ENCODE peak calls at places on chromosomes 3 and 15, in ten cellular contexts. J, V, R, Y, O, S, D, F, A and X are unnamed samples.

GRCh38 chr15:25176991-25177954 is 222.5 kb downstream of the SNRPN start:
- DNase-seq in S (no peak), F (peak; percentile 17), R (no peak), O (peak; percentile 48), D (no peak), Y (no peak), J (no peak), A (no peak), V (peak; percentile 20), X (peak; percentile 9)

GRCh38 chr15:47897525-47897924 is 180.2 kb downstream of the SEMA6D start:
- DNase-seq in S (no peak), F (no peak), A (no peak), J (no peak), O (no peak), V (no peak), Y (no peak), D (no peak), R (no peak), X (no peak)

GRCh38 chr3:17491601-17492000 is 250.8 kb downstream of the TBC1D5 start:
- DNase-seq in A (no peak), S (no peak), Y (no peak), R (no peak), V (no peak), D (peak; percentile 13), J (no peak), F (no peak), O (no peak), X (no peak)

GRCh38 chr3:179233043-179233442 is 17.9 kb downstream of the KCNMB3 start:
- DNase-seq in V (no peak), R (no peak), J (no peak), A (no peak), D (no peak), Y (no peak), S (no peak), O (no peak), F (no peak), X (no peak)

GRCh38 chr3:193240436-193240849 is 579 bp upstream of the PLAAT1 start:
- DNase-seq in V (no peak), A (no peak), D (no peak), J (no peak), S (no peak), F (no peak), R (no peak), Y (no peak), O (no peak), X (no peak)

GRCh38 chr15:36688310-36689102 is 109.1 kb downstream of the CDIN1 start:
- DNase-seq in S (no peak), V (no peak), R (no peak), J (no peak), D (no peak), A (no peak), O (no peak), F (no peak), Y (no peak), X (no peak)

GRCh38 chr3:38004415-38005075 is 14.0 kb downstream of the VILL start:
- DNase-seq in O (peak; percentile 78), J (no peak), F (peak; percentile 91), D (peak; percentile 54), A (no peak), Y (no peak), V (peak; percentile 85), S (peak; percentile 31), R (peak; percentile 48), X (no peak)

GRCh38 chr15:70783041-70783440 is 19.7 kb upstream of the UACA start:
- DNase-seq in S (no peak), V (no peak), F (no peak), R (no peak), D (no peak), Y (no peak), A (no peak), J (no peak), O (no peak), X (no peak)

GRCh38 chr3:76943058-76943457 is 96.8 kb upstream of the ROBO2 start:
- DNase-seq in F (no peak), R (no peak), O (no peak), A (no peak), D (no peak), V (no peak), J (no peak), Y (no peak), S (no peak), X (no peak)

GRCh38 chr3:164940737-164941136 is 137.6 kb downstream of the SI start:
- DNase-seq in R (no peak), V (no peak), D (no peak), Y (no peak), A (no peak), S (no peak), J (no peak), O (no peak), F (no peak), X (no peak)

GRCh38 chr15:40793216-40793989 is 13.5 kb upstream of the ZFYVE19 start:
- DNase-seq in Y (no peak), O (no peak), D (peak; percentile 92), R (no peak), V (peak; percentile 86), F (peak; percentile 86), S (no peak), J (peak; percentile 83), A (no peak), X (no peak)

GRCh38 chr15:49815937-49816336 is 195.1 kb downstream of the DTWD1 start:
- DNase-seq in J (no peak), S (no peak), V (no peak), D (no peak), A (no peak), R (no peak), O (no peak), F (no peak), Y (no peak), X (no peak)

GRCh38 chr3:58021962-58022361 is 13.7 kb downstream of the FLNB start:
- DNase-seq in Y (no peak), D (no peak), F (no peak), S (no peak), O (no peak), A (no peak), R (no peak), V (no peak), J (no peak), X (no peak)

GRCh38 chr15:73989001-73989798 is 2.9 kb downstream of the STOML1 start:
- DNase-seq in A (no peak), J (no peak), F (no peak), Y (no peak), S (no peak), V (no peak), D (peak; percentile 18), R (no peak), O (peak; percentile 11), X (no peak)

GRCh38 chr15:45868109-45868691 is 233.4 kb downstream of the SQOR start:
- DNase-seq in S (no peak), R (no peak), D (no peak), A (no peak), J (no peak), O (no peak), Y (no peak), F (no peak), V (no peak), X (no peak)

GRCh38 chr3:31343075-31343474 is 189.7 kb upstream of the STT3B start:
- DNase-seq in O (no peak), J (no peak), A (no peak), Y (no peak), D (no peak), V (no peak), F (no peak), S (no peak), R (no peak), X (no peak)

GRCh38 chr3:136277634-136278033 is 27.5 kb downstream of the PCCB start:
- DNase-seq in Y (no peak), O (no peak), V (no peak), A (no peak), R (no peak), F (no peak), J (no peak), D (no peak), S (no peak), X (no peak)

DNA sequence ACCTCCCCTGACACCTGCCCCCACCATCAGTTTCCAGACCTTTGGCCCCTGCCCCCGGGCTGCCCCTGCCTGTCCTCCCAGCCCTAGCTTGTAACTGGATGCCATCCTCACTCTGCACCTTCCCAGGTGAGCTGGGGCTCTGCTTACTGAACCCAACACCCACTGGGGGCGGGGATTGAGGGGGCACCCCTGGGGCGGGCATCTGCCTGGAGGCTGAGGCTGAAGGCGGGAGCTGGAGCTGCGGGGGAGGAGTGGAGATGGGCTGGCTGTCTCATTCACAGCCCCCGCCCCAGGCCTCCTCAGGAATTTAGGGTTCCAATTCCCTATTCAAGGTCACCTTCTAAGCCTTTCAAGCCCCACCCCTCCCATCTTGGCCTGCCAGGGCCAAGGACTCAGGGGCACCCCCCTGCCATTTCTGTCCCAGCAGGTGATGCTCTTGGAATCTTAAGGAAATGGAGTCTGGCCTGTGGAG is 17.7 kb downstream of the PIF1 start:
- DNase-seq in D (no peak), O (no peak), J (no peak), V (no peak), R (no peak), S (no peak), A (no peak), Y (no peak), F (no peak), X (no peak)
- H3K4me1 ChIP-seq in D (no peaks in the 10 kb centered on the region), O (no peaks in the 10 kb centered on the region), J (no peaks in the 10 kb centered on the region), V (no peaks in the 10 kb centered on the region), R (peaks cover 5% of the 10 kb centered on the region), S (no peaks in the 10 kb centered on the region), A (peaks cover 65% of the 10 kb centered on the region), Y (peaks cover 20% of the 10 kb centered on the region), F (no peaks in the 10 kb centered on the region), X (no peaks in the 10 kb centered on the region)

GRCh38 chr3:127457094-127457475 is 133.4 kb downstream of the TPRA1 start:
- DNase-seq in R (no peak), O (peak; percentile 78), Y (no peak), F (peak; percentile 66), S (no peak), V (no peak), A (no peak), D (no peak), J (no peak), X (no peak)
- H3K4me3 ChIP-seq in R (no peak overlapping the region), O (no peak overlapping the region), Y (no peak overlapping the region), F (peak overlapping the region; percentile 43), S (no peak overlapping the region), V (peak overlapping the region; percentile 17), A (no peak overlapping the region), D (no peak overlapping the region), J (no peak overlapping the region), X (no peak overlapping the region)

DNA sequence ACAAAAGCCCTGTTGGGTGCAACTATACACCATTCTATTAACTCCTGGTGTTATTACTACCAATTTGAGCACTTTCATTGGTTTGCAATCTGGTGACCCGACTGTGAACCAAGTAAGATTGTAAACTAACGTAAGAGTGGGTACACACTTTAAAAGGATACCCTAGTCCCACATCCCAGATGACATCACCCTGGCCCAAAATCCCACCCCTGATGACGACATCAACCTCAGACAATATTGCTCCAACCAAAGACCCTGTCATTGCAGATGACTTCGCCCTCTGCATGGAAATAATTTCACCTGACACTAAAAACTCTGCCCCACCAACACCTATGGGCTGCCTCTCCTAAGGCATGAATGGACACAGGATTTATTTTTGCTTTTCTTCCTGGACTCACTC is 25.6 kb upstream of the MKRN3 start:
- DNase-seq in F (no peak), J (no peak), Y (no peak), D (no peak), R (no peak), A (no peak), O (no peak), V (no peak), S (no peak), X (no peak)
- H3K9me3 ChIP-seq in F (no peaks in the 10 kb centered on the region), J (no peaks in the 10 kb centered on the region), Y (no peaks in the 10 kb centered on the region), D (no peaks in the 10 kb centered on the region), R (no peaks in the 10 kb centered on the region), A (no peaks in the 10 kb centered on the region), O (no peaks in the 10 kb centered on the region), V (no peaks in the 10 kb centered on the region), S (no peaks in the 10 kb centered on the region), X (no peaks in the 10 kb centered on the region)

GRCh38 chr3:41304603-41305002 is 105.3 kb downstream of the CTNNB1 start:
- DNase-seq in O (no peak), R (no peak), F (no peak), D (no peak), V (no peak), Y (no peak), A (no peak), S (no peak), J (no peak), X (no peak)
- H3K4me1 ChIP-seq in O (no peaks in the 10 kb centered on the region), R (no peaks in the 10 kb centered on the region), F (no peaks in the 10 kb centered on the region), D (no peaks in the 10 kb centered on the region), V (no peaks in the 10 kb centered on the region), Y (no peaks in the 10 kb centered on the region), A (peaks cover 9% of the 10 kb centered on the region), S (no peaks in the 10 kb centered on the region), J (no peaks in the 10 kb centered on the region), X (no peaks in the 10 kb centered on the region)